ENCODE peak calls at places on chromosome 1, in four cellular contexts. M is BE2C, N is dorsolateral prefrontal cortex, U is right lobe of liver. H is an unnamed sample.

GRCh38 chr1:118661769-118662320 is 326.3 kb downstream of the TBX15 start:
- DNase-seq in N (no peak), U (no peak), M (no peak), H (no peak)

GRCh38 chr1:201737350-201738060 is 91.5 kb upstream of the IPO9 start:
- DNase-seq in U (no peak), M (no peak), N (peak), H (no peak)

GRCh38 chr1:42316292-42316691 is 18.7 kb downstream of the FOXJ3 start:
- DNase-seq in N (no peak), U (no peak), M (no peak), H (no peak)

GRCh38 chr1:150820710-150821521 is 12.9 kb upstream of the CTSK start:
- DNase-seq in U (no peak), N (no peak), M (no peak), H (no peak)

GRCh38 chr1:24695202-24695974 is 49.9 kb upstream of the CLIC4 start:
- DNase-seq in U (no peak), M (no peak), N (no peak), H (peak)

GRCh38 chr1:38085666-38086305 is 39.2 kb upstream of the POU3F1 start:
- DNase-seq in N (no peak), M (no peak), U (no peak), H (peak)

GRCh38 chr1:14296795-14297194 is 301.7 kb upstream of the KAZN start:
- DNase-seq in M (no peak), U (no peak), N (no peak), H (no peak)

GRCh38 chr1:110339427-110340206 is 440 bp downstream of the RBM15 start:
- DNase-seq in M (peak), U (peak), N (peak), H (no peak)

GRCh38 chr1:6275826-6276764 is 15.2 kb upstream of the GPR153 start:
- DNase-seq in M (no peak), U (no peak), N (no peak), H (no peak)

GRCh38 chr1:180230791-180231505 is 884 bp downstream of the LHX4 start:
- DNase-seq in N (no peak), M (no peak), U (no peak), H (no peak)

DNA sequence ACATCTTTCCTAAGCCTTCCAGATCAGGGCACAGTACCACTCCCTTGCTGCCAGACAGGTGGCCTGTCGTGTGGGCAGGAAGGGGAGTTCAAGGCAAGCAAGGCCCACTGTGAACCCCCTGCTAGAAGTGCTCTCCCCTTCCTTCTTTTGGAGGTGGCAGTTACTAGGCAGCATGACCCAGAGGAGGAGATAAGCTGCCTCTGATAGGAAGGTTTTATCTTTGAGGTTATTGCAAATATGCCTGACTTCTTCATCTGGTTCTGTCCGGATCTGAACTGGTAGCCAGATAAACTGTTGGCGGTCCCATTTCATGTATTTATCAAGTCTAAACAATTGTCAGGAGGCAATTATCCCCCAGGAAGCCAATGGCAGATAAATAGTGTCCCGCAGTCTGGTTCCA is 198.2 kb upstream of the LMO4 start:
- DNase-seq in N (no peak), M (no peak), U (no peak), H (no peak)
- H3K4me3 ChIP-seq in N (no peak), M (no peak), U (no peak), H (no peak)

GRCh38 chr1:27564264-27564579 is 39.7 kb downstream of the AHDC1 start:
- DNase-seq in M (no peak), U (no peak), N (no peak), H (no peak)

GRCh38 chr1:27562483-27563406 is 41.2 kb downstream of the AHDC1 start:
- DNase-seq in U (no peak), M (no peak), N (no peak), H (no peak)

GRCh38 chr1:27562021-27562420 is 41.9 kb downstream of the AHDC1 start:
- DNase-seq in N (no peak), M (no peak), U (no peak), H (no peak)

GRCh38 chr1:27564710-27565649 is 39.0 kb downstream of the AHDC1 start:
- DNase-seq in M (no peak), U (no peak), N (no peak), H (no peak)

DNA sequence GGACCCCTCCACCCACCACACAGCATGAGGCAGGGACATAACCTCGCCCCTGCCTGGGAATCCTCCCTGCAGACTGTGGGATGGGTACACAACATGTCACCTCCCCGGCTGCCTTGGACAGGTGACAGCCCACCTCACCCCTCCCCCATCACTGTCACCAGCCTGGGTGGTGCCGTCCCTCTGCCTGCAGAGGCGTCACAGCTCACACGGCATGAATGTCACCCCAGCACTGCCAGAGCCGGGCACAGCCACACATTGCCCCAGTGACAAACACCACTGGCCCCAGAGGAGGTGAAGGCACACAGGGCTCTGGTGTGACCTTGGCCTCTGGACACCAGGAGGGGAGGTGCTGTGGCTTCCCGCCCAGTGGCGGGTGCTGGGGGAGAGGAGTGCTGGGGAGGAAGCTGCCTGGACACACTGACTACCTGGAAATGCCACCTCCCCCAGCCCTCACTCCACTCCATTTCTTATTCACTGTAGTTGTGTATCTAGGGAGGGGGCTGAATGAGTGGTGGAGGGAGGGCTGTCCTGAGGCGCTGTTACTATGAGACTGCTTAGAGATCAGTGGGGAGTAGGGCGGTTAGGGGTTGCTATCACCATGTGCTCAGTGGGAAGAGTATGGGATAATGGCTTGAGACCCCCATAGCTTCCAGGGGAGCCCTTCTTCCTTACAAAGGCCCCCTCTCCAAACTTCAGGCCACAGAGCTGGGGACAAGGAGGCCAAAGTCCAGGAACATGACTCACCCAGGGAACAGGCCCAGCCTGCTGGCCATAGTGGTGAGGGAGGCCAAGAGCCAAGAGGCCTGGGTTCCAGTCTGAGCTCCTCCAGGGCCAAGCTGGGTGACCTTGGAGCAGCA is 40.3 kb downstream of the AHDC1 start:
- DNase-seq in U (peak), N (no peak), M (no peak), H (no peak)
- H3K4me3 ChIP-seq in U (no peak), N (no peak), M (no peak), H (no peak)

DNA sequence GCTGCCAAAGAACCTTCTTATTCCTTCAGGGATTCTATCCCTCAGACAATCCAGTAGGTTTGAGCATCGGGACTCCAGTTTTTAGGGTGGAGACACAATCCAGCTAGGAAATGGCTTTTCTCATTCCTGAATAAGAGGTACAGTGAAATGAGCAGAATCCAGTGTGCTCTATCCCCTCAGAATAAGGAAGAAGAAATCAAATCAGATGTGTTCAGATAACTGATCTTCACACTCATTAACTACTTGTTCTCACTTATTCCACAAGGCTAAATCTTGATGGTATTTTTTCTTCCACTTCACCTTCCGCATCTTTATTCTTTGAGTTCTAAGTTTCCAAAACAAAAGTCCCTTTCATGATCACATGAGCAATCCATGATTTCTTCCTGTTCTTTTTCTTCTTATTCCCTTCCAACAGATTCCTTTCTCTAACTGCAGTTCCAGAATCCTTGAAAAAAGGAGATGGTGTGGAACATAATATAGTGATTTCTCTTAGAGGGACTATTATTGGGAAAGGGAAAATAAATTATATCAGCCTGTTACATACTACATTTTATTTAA is 1.7 kb downstream of the SYT11 start:
- DNase-seq in U (no peak), N (no peak), M (no peak), H (no peak)
- H3K4me3 ChIP-seq in U (no peak), N (peak), M (peak), H (no peak)

DNA sequence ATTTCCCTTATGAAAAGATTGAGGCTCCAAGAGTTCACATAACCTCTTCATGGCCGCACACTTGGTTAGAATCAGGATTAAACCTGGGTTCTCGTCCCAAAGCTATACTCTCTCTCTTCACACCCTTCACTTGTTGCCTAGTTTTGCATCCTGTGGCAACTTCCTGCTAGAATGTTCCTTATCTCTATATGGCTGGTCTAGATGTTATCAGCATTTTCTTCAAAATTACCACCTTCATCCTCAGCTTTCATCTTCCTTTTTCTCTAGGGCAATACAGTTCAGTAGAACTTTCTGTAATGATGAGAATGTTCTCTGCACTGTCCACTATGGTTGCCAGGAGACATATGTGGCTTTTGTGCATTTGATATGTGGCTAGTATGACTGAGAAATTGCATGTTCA is 31.1 kb upstream of the BCAR3 start:
- DNase-seq in N (no peak), M (no peak), U (no peak), H (no peak)
- H3K4me3 ChIP-seq in N (no peak), M (no peak), U (no peak), H (no peak)

DNA sequence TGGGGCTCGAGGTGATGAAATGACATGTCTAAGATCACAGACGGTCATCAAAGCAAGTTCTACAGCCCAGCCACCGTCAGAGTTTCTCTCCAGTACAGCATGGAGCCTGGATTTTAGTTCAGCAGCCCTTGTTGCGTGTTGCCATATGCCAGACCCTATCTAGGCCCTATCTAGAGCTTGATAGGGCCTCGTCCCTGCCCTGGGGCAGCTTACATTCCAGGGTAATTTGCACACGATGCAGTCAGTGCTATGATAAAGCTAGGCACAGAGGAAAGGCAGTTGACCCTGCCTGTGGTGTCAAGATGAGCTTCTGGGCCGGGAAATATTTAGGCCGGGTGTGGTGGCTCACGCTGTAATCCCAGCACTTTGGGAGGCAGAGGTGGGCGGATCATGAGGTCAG is 18.9 kb downstream of the ETV3L start:
- DNase-seq in N (no peak), M (no peak), U (no peak), H (no peak)
- H3K4me3 ChIP-seq in N (no peak), M (no peak), U (no peak), H (no peak)

GRCh38 chr1:21680381-21680780 is 11.2 kb upstream of the RAP1GAP start:
- DNase-seq in M (no peak), N (no peak), U (no peak), H (no peak)

GRCh38 chr1:21677168-21677567 is 8.0 kb upstream of the RAP1GAP start:
- DNase-seq in M (no peak), U (no peak), N (no peak), H (peak)

GRCh38 chr1:21680918-21681317 is 11.8 kb upstream of the RAP1GAP start:
- DNase-seq in N (no peak), U (no peak), M (no peak), H (no peak)

GRCh38 chr1:21685944-21686678 is 17.0 kb upstream of the RAP1GAP start:
- DNase-seq in U (no peak), M (no peak), N (no peak), H (no peak)

GRCh38 chr1:21681426-21681825 is 12.3 kb upstream of the RAP1GAP start:
- DNase-seq in U (no peak), N (no peak), M (no peak), H (no peak)
- H3K4me3 ChIP-seq in U (no peak), N (no peak), M (no peak), H (no peak)

H was measured in spleen.